ENCODE peak calls at places on chromosomes 11 and 22, in six cellular contexts. Q is CD4-positive, alpha-beta T cell; A is left ventricle myocardium inferior; O is AG09319; K is WERI-Rb-1; Y is foreskin fibroblast. X is an unnamed sample.

GRCh38 chr11:91396243-91397133 is 828.1 kb upstream of the FAT3 start:
- DNase-seq in Q (no peak), A (no peak), O (no peak), K (no peak), Y (no peak), X (no peak)

GRCh38 chr11:33869511-33870422 is 22.1 kb downstream of the LMO2 start:
- DNase-seq in Q (no peak), A (peak), O (no peak), K (peak), Y (peak), X (peak)

GRCh38 chr22:40741116-40741515 is 61.8 kb downstream of the MCHR1 start:
- DNase-seq in Q (no peak), A (no peak), O (no peak), K (peak), Y (no peak), X (no peak)

GRCh38 chr11:129695543-129696308 is 119.9 kb upstream of the TMEM45B start:
- DNase-seq in Q (peak), A (peak), O (no peak), K (peak), Y (peak), X (peak)

GRCh38 chr11:58898106-58898505 is 41.2 kb upstream of the GLYATL1 start:
- DNase-seq in Q (no peak), A (no peak), O (no peak), K (no peak), Y (no peak), X (no peak)

GRCh38 chr11:7251836-7252682 is at the start of gene SYT9:
- DNase-seq in Q (no peak), A (no peak), O (no peak), K (peak), Y (peak), X (peak)

GRCh38 chr22:26327306-26327705 is 101.8 kb upstream of the ASPHD2 start:
- DNase-seq in Q (no peak), A (no peak), O (no peak), K (no peak), Y (no peak), X (no peak)

GRCh38 chr11:60803273-60803936 is 18.3 kb downstream of the MS4A10 start:
- DNase-seq in Q (no peak), A (no peak), O (no peak), K (no peak), Y (no peak), X (no peak)

GRCh38 chr11:108890482-108891092 is 225.7 kb downstream of the DDX10 start:
- DNase-seq in Q (no peak), A (no peak), O (no peak), K (no peak), Y (no peak), X (no peak)

GRCh38 chr22:21972293-21972779 is 10.3 kb downstream of the TOP3B start:
- DNase-seq in Q (peak), A (no peak), O (no peak), K (peak), Y (peak), X (peak)

DNA sequence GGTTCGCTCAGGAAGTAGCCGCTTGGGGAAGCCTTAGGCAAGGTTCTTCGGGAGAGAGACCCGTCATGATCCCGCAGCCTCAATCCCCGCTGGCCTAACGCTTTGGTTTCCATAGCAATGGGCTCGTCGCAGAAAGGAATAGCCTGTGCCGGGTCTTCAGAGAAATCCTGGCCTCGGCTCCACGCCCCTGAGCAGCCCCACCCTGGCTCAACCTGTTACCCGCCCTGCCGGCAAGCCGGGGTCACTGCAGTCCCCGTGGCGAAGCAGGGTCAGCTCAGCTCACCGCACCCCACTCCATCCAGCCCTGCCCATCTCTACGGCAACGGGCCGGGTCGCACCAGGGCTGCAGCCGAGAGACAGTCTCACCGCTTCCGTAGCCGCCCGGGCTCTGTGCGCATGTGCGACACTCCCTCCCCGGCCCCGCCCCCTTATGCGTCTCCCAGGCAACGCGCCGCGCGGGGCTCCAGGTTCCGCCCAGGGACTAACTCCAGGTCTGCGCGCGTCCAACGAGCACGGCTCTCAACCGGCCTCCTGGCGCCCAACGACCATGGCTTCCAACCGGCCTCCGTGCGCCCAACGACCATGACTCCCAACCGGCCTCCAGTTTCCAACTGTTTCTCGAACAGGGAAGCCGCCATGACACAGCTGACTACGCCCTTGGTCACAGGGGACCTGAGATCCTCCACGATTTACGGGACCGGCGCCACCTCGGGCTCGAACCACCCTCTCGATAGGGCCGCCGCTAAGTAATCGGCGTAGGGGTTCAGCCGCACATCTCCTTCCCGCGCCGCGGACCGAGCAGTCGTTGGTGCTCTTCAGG is at the start of gene DUSP18:
- DNase-seq in Q (peak), A (peak), O (peak), K (peak), Y (peak), X (peak)
- TF ChIP-seq CTCF in Q (no peak), A (peak), O (peak), K (peak), Y (peak), X (peak)

GRCh38 chr11:110447897-110448522 is 18.3 kb downstream of the FDX1 start:
- DNase-seq in Q (no peak), A (no peak), O (no peak), K (no peak), Y (no peak), X (no peak)
- TF ChIP-seq CTCF in Q (peak), A (peak), O (peak), K (peak), Y (no peak), X (peak)

DNA sequence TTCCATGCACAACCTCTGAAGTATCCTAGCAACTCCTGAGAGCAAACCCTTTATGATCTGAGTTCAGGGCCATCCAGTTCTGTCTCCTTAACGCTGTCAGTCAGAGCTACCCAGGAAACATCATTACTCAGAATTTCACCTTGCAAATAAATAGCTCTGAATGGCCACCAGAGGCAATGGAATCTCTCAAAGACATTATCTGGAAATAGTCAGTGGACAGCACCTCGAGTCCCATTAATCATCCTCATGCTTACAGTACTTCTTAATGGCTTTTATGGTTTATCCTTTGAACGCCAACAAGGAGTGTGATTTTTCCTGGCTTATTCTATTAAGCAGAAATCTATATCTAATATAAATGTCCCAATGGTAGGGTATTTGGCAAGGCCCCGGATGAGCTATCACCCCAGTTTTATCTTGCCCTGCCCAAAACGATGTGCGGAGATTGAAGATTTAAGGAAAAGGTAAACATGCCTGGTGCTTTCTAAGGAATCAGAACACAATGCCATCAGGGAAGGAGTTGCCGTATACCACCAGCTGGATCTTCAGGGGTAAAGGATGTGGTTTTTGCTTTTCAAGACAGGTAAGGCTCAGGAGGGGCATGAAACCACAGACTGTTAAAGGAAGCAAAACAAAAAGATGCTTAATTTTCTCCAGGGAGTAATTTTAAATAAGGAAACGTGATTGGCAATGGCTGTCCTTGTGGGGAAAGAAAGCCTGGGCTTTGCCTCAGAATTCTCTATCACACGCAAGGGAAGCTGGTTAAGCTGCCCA is 655.8 kb downstream of the OPCML start:
- DNase-seq in Q (no peak), A (no peak), O (no peak), K (no peak), Y (no peak), X (no peak)
- TF ChIP-seq CTCF in Q (no peak), A (no peak), O (no peak), K (no peak), Y (no peak), X (no peak)

DNA sequence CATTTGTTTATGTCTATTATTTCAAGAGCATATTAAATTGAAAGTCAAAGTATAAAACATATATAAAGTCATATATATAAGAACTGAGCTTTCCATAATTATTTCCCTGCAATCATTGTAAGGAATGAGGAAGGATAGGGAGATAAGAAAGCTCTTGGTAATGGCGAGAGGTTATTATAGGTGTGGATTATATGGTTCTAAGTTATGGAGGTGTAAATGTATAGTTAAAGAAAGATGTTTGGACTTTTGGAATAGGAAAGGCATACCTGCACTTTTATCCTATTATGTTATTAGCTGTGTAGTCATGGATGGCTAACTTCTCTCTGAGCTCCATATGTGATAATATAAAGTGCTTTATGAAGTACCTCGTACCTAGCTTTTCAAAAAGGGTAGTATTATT is 127.6 kb downstream of the LUZP2 start:
- DNase-seq in Q (no peak), A (no peak), O (no peak), K (no peak), Y (no peak), X (no peak)
- TF ChIP-seq CTCF in Q (no peak), A (no peak), O (no peak), K (no peak), Y (no peak), X (no peak)

DNA sequence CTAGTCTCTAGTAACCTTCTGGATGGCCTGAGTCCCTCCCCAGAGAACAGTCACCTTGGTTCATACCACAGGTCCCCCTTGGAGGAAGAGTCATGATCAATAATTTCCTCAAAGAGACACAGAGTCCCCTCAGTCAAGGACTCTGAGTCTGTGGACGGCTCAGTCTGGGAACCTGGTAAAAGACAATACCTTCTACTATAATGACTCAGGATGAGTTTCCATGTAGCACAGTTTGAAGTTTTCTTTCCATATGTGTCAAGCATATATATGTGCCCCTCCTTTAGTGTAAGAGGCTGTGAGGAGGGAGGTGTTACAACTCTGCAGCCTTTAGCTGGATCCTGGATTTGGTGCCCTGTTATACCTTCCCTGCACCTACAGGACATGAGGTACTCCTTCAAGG is 54.4 kb upstream of the TSKU start:
- DNase-seq in Q (no peak), A (no peak), O (no peak), K (no peak), Y (no peak), X (no peak)
- TF ChIP-seq CTCF in Q (no peak), A (no peak), O (no peak), K (no peak), Y (no peak), X (no peak)

GRCh38 chr22:41857160-41857859 is 24.4 kb downstream of the SREBF2 start:
- DNase-seq in Q (peak), A (no peak), O (no peak), K (peak), Y (peak), X (peak)
- TF ChIP-seq CTCF in Q (peak), A (peak), O (peak), K (peak), Y (peak), X (peak)

GRCh38 chr11:2139118-2139490 is at the start of gene IGF2:
- DNase-seq in Q (no peak), A (no peak), O (no peak), K (no peak), Y (peak), X (no peak)
- TF ChIP-seq CTCF in Q (no peak), A (no peak), O (no peak), K (no peak), Y (no peak), X (no peak)